ENCODE peak calls at places on chromosomes 7 and 10, in eight cellular contexts. Y is kidney, P is astrocyte, D is H1, G is IMR-90, V is GM23248, J is SK-N-SH, I is mesendoderm. H is an unnamed sample.

GRCh38 chr10:130500251-130501000 is 364.2 kb downstream of the GLRX3 start:
- DNase-seq in Y (no peak), P (no peak), D (peak; percentile 22), G (no peak), V (no peak), J (no peak), I (no peak), H (no peak)

GRCh38 chr7:158108646-158109293 is 478.9 kb downstream of the PTPRN2 start:
- DNase-seq in Y (no peak), P (no peak), D (peak; percentile 8), G (no peak), V (no peak), J (no peak), I (peak; percentile 25), H (no peak)

GRCh38 chr10:110502851-110503301 is 5.2 kb downstream of the DUSP5 start:
- DNase-seq in Y (no peak), P (peak; percentile 78), D (no peak), G (peak; percentile 80), V (peak; percentile 90), J (no peak), I (no peak), H (peak; percentile 91)

GRCh38 chr7:135195968-135196629 is 15.2 kb downstream of the WDR91 start:
- DNase-seq in Y (peak; percentile 58), P (no peak), D (no peak), G (no peak), V (no peak), J (no peak), I (no peak), H (no peak)

GRCh38 chr10:108421256-108421655 is 1256.8 kb upstream of the SORCS1 start:
- DNase-seq in Y (no peak), P (no peak), D (no peak), G (no peak), V (no peak), J (peak; percentile 3), I (no peak), H (no peak)

GRCh38 chr10:100612601-100613595 is 77.2 kb downstream of the HIF1AN start:
- DNase-seq in Y (no peak), P (no peak), D (peak; percentile 43), G (no peak), V (no peak), J (no peak), I (no peak), H (no peak)

GRCh38 chr7:16774986-16775385 is 21.4 kb downstream of the TSPAN13 start:
- DNase-seq in Y (no peak), P (no peak), D (no peak), G (no peak), V (no peak), J (no peak), I (no peak), H (no peak)

GRCh38 chr10:24444337-24444736 is 235.4 kb downstream of the KIAA1217 start:
- DNase-seq in Y (no peak), P (peak; percentile 94), D (no peak), G (peak; percentile 96), V (peak; percentile 91), J (no peak), I (no peak), H (peak; percentile 93)

GRCh38 chr7:128881458-128882125 is 18.9 kb downstream of the ATP6V1F start:
- DNase-seq in Y (peak; percentile 51), P (no peak), D (no peak), G (no peak), V (no peak), J (peak; percentile 42), I (no peak), H (no peak)

GRCh38 chr7:105800442-105800841 is 76.0 kb downstream of the ATXN7L1 start:
- DNase-seq in Y (no peak), P (peak; percentile 51), D (no peak), G (peak; percentile 44), V (peak; percentile 57), J (no peak), I (no peak), H (peak; percentile 61)

GRCh38 chr7:35316549-35316948 is 62.6 kb upstream of the TBX20 start:
- DNase-seq in Y (no peak), P (no peak), D (no peak), G (no peak), V (peak; percentile 1), J (no peak), I (no peak), H (peak; percentile 0)

GRCh38 chr7:29106128-29106988 is 40.0 kb downstream of the CPVL start:
- DNase-seq in Y (no peak), P (peak; percentile 34), D (no peak), G (peak; percentile 60), V (peak; percentile 77), J (peak; percentile 43), I (peak; percentile 82), H (peak; percentile 79)

GRCh38 chr7:47142169-47142866 is 439.6 kb downstream of the TNS3 start:
- DNase-seq in Y (no peak), P (no peak), D (no peak), G (no peak), V (peak; percentile 30), J (no peak), I (no peak), H (no peak)

GRCh38 chr7:149870701-149871483 is 2.9 kb upstream of the ATP6V0E2 start:
- DNase-seq in Y (no peak), P (no peak), D (peak; percentile 24), G (no peak), V (no peak), J (no peak), I (peak; percentile 79), H (no peak)

GRCh38 chr7:54260868-54261475 is 281.2 kb upstream of the VSTM2A start:
- DNase-seq in Y (no peak), P (peak; percentile 2), D (no peak), G (no peak), V (peak; percentile 30), J (no peak), I (no peak), H (peak; percentile 29)

GRCh38 chr10:113454341-113455061 is 98.4 kb upstream of the HABP2 start:
- DNase-seq in Y (peak; percentile 76), P (no peak), D (peak; percentile 88), G (peak; percentile 12), V (peak; percentile 66), J (peak; percentile 69), I (peak; percentile 62), H (peak; percentile 16)

GRCh38 chr7:28748346-28748745 is 209.8 kb downstream of the TRIL start:
- DNase-seq in Y (no peak), P (no peak), D (no peak), G (no peak), V (no peak), J (no peak), I (no peak), H (no peak)

GRCh38 chr7:132095111-132095765 is 481.0 kb downstream of the PLXNA4 start:
- DNase-seq in Y (no peak), P (no peak), D (no peak), G (no peak), V (no peak), J (no peak), I (no peak), H (no peak)

GRCh38 chr7:6376820-6377219 is 70.9 kb downstream of the DAGLB start:
- DNase-seq in Y (no peak), P (no peak), D (no peak), G (no peak), V (no peak), J (no peak), I (no peak), H (no peak)

GRCh38 chr7:128053023-128053422 is 21.8 kb upstream of the LRRC4 start:
- DNase-seq in Y (no peak), P (no peak), D (no peak), G (peak; percentile 49), V (peak; percentile 50), J (peak; percentile 56), I (no peak), H (peak; percentile 35)

GRCh38 chr10:111556666-111557065 is 479.8 kb downstream of the ADRA2A start:
- DNase-seq in Y (no peak), P (no peak), D (no peak), G (no peak), V (no peak), J (no peak), I (no peak), H (no peak)
- H3K9ac ChIP-seq in Y (no peak overlapping the region), P (no peak overlapping the region), D (no peak overlapping the region), G (no peak overlapping the region), V (no peak overlapping the region), J (no peak overlapping the region), I (no peak overlapping the region), H (no peak overlapping the region)

GRCh38 chr10:79184649-79185048 is 115.9 kb downstream of the ZMIZ1 start:
- DNase-seq in Y (peak; percentile 53), P (no peak), D (no peak), G (no peak), V (no peak), J (no peak), I (no peak), H (no peak)

GRCh38 chr10:79185796-79186374 is 117.1 kb downstream of the ZMIZ1 start:
- DNase-seq in Y (peak; percentile 84), P (no peak), D (no peak), G (no peak), V (no peak), J (no peak), I (no peak), H (no peak)

GRCh38 chr10:79186742-79187544 is 118.2 kb downstream of the ZMIZ1 start:
- DNase-seq in Y (no peak), P (no peak), D (no peak), G (no peak), V (no peak), J (no peak), I (no peak), H (no peak)

GRCh38 chr10:79184141-79184625 is 115.4 kb downstream of the ZMIZ1 start:
- DNase-seq in Y (peak; percentile 85), P (peak; percentile 84), D (no peak), G (peak; percentile 84), V (peak; percentile 94), J (peak; percentile 66), I (peak; percentile 85), H (peak; percentile 89)

GRCh38 chr10:79185067-79185774 is 116.5 kb downstream of the ZMIZ1 start:
- DNase-seq in Y (no peak), P (no peak), D (no peak), G (peak; percentile 41), V (peak; percentile 45), J (no peak), I (peak; percentile 59), H (peak; percentile 52)
- H3K9ac ChIP-seq in Y (peak overlapping the region; percentile 8), P (no peak overlapping the region), D (peak overlapping the region; percentile 35), G (no peak overlapping the region), V (peak overlapping the region; percentile 49), J (peak overlapping the region; percentile 40), I (no peak overlapping the region), H (no peak overlapping the region)

GRCh38 chr10:22222236-22223190 is 4.7 kb upstream of the EBLN1 start:
- DNase-seq in Y (no peak), P (no peak), D (no peak), G (no peak), V (no peak), J (no peak), I (no peak), H (no peak)

GRCh38 chr10:22217842-22218241 is at the start of gene EBLN1:
- DNase-seq in Y (no peak), P (no peak), D (no peak), G (no peak), V (no peak), J (no peak), I (no peak), H (no peak)

GRCh38 chr10:22219308-22219707 is 1.5 kb upstream of the EBLN1 start:
- DNase-seq in Y (no peak), P (peak; percentile 11), D (no peak), G (no peak), V (peak; percentile 60), J (no peak), I (peak; percentile 22), H (peak; percentile 37)

GRCh38 chr10:22218448-22218847 is 633 bp upstream of the EBLN1 start:
- DNase-seq in Y (no peak), P (no peak), D (no peak), G (no peak), V (no peak), J (no peak), I (peak; percentile 48), H (peak; percentile 1)
- H3K9ac ChIP-seq in Y (no peak overlapping the region), P (no peak overlapping the region), D (no peak overlapping the region), G (no peak overlapping the region), V (no peak overlapping the region), J (no peak overlapping the region), I (no peak overlapping the region), H (no peak overlapping the region)

GRCh38 chr7:98354511-98355249 is 46.2 kb downstream of the BAIAP2L1 start:
- DNase-seq in Y (peak; percentile 84), P (peak; percentile 85), D (no peak), G (peak; percentile 82), V (peak; percentile 92), J (no peak), I (peak; percentile 86), H (peak; percentile 91)
- H3K9ac ChIP-seq in Y (no peak overlapping the region), P (peak overlapping the region; percentile 47), D (no peak overlapping the region), G (no peak overlapping the region), V (peak overlapping the region; percentile 59), J (peak overlapping the region; percentile 61), I (no peak overlapping the region), H (no peak overlapping the region)